ENCODE peak calls at places on chromosomes 11 and 22, in six cellular contexts. B is stomach; D is cardiac fibroblast; Q is MCF 10A; F is activated CD8-positive, alpha-beta T cell treated with anti-CD3 and anti-CD28 coated beads for 36 hours; O is lower lobe of right lung. C is an unnamed sample.

GRCh38 chr11:122007611-122008071 is 108.4 kb downstream of the BLID start:
- DNase-seq in B (no peak), D (peak), Q (no peak), F (no peak), O (no peak), C (no peak)

GRCh38 chr22:46936378-46936916 is 174.0 kb downstream of the TBC1D22A start:
- DNase-seq in B (no peak), D (no peak), Q (no peak), F (no peak), O (no peak), C (peak)

GRCh38 chr11:19201737-19202605 is at the start of gene CSRP3:
- DNase-seq in B (no peak), D (no peak), Q (no peak), F (no peak), O (no peak), C (no peak)

GRCh38 chr11:113106507-113106906 is 145.3 kb downstream of the NCAM1 start:
- DNase-seq in B (no peak), D (peak), Q (no peak), F (no peak), O (no peak), C (no peak)

GRCh38 chr11:58923300-58923788 is 15.9 kb upstream of the GLYATL1 start:
- DNase-seq in B (no peak), D (peak), Q (peak), F (peak), O (no peak), C (peak)

GRCh38 chr11:33941637-33942160 is 49.8 kb upstream of the LMO2 start:
- DNase-seq in B (no peak), D (peak), Q (no peak), F (no peak), O (no peak), C (no peak)

GRCh38 chr22:42688241-42688913 is 32.3 kb downstream of the A4GALT start:
- DNase-seq in B (peak), D (peak), Q (peak), F (no peak), O (peak), C (peak)

GRCh38 chr11:62682518-62682917 is 3.6 kb upstream of the UBXN1 start:
- DNase-seq in B (no peak), D (no peak), Q (no peak), F (no peak), O (no peak), C (no peak)

GRCh38 chr11:65960824-65961266 is 689 bp upstream of the SART1 start:
- DNase-seq in B (no peak), D (no peak), Q (no peak), F (no peak), O (no peak), C (no peak)

DNA sequence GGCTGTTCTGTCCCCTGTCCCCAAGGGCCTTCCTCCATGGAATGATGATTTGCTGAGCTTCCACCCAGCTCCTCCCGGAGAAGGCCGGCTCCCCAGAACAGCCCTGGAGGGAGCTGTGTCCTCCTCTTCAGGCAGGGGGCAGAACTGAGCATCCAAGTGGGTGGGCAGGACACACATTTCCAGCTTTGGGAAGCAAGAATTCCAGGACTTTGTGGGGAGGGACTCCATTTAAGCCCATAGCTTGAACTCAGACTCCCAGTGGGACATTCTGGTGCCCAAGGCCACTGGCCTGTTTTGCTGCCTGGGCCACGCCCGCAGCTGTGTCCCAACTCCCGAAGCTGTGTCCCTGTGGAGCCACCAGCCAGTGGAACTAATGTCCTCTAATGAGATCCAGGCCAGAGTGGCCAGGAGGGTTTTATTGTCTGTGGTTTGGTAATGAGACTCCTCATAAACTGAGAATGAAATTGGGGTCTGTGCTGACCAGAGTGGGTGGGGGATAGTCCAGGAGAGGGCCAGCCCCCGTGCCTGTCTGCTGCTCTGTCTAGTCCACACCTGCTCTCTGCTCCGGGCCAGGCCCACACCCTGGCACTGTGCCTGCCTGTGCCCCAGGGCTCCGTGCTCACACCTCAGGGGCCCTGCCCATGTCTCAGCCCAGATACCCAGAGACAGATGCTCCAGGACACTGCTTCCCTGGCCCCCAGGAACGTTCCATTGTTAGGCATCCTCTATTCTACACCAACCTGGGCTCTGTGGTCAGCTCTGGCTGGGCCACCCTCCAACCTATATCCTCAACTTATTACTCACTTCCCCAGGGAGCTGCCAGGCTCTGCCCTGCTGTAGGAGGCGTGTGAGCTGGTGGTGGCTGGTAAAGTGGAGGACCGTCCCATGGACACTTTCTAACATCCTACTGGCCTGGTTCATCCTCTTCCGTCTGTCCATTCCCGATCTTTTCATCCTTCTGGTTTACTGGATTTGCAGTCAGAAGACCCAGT is 7.6 kb downstream of the NECTIN1 start:
- DNase-seq in B (no peak), D (peak), Q (peak), F (no peak), O (no peak), C (no peak)
- TF ChIP-seq CTCF in B (peak), D (peak), Q (peak), F (peak), O (peak), C (peak)

GRCh38 chr11:134861490-134862107 is 449.6 kb upstream of the B3GAT1 start:
- DNase-seq in B (no peak), D (no peak), Q (no peak), F (peak), O (no peak), C (no peak)
- TF ChIP-seq CTCF in B (no peak), D (no peak), Q (no peak), F (peak), O (no peak), C (no peak)

DNA sequence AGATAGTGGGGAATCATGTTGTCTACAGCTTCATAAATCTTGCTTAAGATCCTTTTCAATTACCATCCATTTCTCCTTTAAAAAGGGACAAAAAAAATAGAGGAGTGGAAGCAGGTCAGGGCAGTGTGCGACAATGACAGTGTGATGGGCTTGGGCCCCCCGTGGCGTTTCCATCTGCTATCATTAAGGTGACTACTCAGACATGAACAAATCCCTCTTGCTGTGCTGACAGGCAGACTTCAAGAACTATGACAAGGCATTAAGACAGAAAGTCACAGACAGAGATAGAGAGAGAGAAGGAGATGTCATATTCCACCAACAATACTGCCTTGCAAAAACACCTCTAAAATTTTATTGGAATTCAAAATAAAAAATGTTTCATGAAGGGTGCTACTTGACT is 263.2 kb downstream of the DCDC1 start:
- DNase-seq in B (no peak), D (no peak), Q (no peak), F (no peak), O (no peak), C (no peak)
- TF ChIP-seq CTCF in B (no peak), D (no peak), Q (no peak), F (no peak), O (no peak), C (no peak)

DNA sequence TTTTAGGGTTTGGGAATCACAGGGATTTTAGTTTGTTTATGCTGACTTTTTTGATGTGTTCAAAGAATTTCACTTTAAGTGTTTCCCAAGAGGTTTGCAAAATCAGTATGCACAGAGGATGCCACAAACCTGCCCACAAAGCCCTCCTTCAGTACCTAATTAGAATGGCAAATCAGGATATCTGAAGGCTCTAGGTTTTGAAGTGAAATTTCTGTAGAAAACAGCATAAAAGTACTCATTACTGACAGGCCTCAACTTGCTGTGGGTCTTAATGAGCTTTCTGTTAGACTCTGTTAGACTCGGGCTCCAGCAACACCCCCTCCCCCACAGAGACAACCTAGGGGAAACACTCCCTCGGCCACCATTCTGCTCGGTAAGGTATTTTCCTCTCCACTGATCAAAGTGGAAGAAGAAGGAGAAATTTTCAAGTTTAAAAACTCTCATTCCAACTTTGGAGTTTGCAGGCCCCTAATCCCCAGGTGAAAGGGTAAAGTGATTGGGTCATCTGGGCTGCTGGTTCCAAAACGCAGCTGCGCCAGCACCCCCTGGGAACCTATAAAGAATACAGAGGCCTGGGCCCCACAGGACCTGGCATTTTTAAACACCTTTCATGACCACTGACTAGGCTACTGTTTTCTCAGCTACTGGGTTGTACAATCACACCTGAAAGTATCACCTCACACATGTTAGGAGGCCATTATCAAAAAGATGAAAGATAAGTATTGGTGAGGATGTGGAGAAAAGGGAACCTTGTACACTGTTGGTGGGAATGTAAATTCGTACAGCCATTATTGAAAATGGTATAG is 67.5 kb downstream of the PLEKHA7 start:
- DNase-seq in B (no peak), D (no peak), Q (no peak), F (peak), O (no peak), C (no peak)
- TF ChIP-seq CTCF in B (no peak), D (no peak), Q (no peak), F (no peak), O (no peak), C (no peak)

GRCh38 chr11:41309716-41310115 is 149.7 kb downstream of the LRRC4C start:
- DNase-seq in B (no peak), D (no peak), Q (no peak), F (no peak), O (no peak), C (no peak)
- TF ChIP-seq CTCF in B (no peak), D (no peak), Q (peak), F (no peak), O (no peak), C (peak)

C was measured in epithelial cell of proximal tubule.